ENCODE peak calls at places on chromosomes 13 and 19, in four cellular contexts. J is GM12878, T is K562, E is HepG2. P is an unnamed sample.
A peak's percentile ranks its signal among the peaks of the same experiment; 100 is the strongest.

GRCh38 chr13:19607523-19608078 is 25.9 kb upstream of the MPHOSPH8 start:
- DNase-seq in J (no peak), E (no peak), T (no peak), P (no peak)

GRCh38 chr19:55526216-55527196 is 10.4 kb downstream of the SBK2 start:
- DNase-seq in T (no peak), E (peak; percentile 31), J (no peak), P (peak; percentile 95)

GRCh38 chr13:23391752-23392151 is 41.8 kb downstream of the SACS start:
- DNase-seq in E (no peak), J (no peak), T (no peak), P (no peak)

GRCh38 chr19:55605207-55605636 is 225 bp upstream of the ZNF865 start:
- DNase-seq in E (peak; percentile 95), T (peak; percentile 88), J (peak; percentile 94), P (peak; percentile 99)

GRCh38 chr13:100434010-100434763 is 154.4 kb downstream of the GGACT start:
- DNase-seq in E (peak; percentile 20), T (no peak), J (peak; percentile 44), P (no peak)

GRCh38 chr19:4567584-4568071 is 8.1 kb upstream of the SEMA6B start:
- DNase-seq in E (peak; percentile 40), J (no peak), T (peak; percentile 86), P (no peak)

GRCh38 chr13:25916119-25916518 is 135.7 kb downstream of the SHISA2 start:
- DNase-seq in J (no peak), E (no peak), T (no peak), P (no peak)

GRCh38 chr13:27270594-27271520 is at the start of gene RASL11A:
- DNase-seq in T (peak; percentile 82), E (peak; percentile 70), J (no peak), P (peak; percentile 80)

GRCh38 chr19:1040476-1041271 is 767 bp downstream of the ABCA7 start:
- DNase-seq in T (peak; percentile 92), J (peak; percentile 84), E (peak; percentile 87), P (peak; percentile 95)

GRCh38 chr13:67229438-67230242 is 496 bp downstream of the PCDH9 start:
- DNase-seq in J (no peak), E (no peak), T (no peak), P (peak; percentile 13)

GRCh38 chr13:19959141-19959830 is 759 bp downstream of the ZMYM2 start:
- DNase-seq in T (peak; percentile 30), E (peak; percentile 27), J (no peak), P (peak; percentile 35)

GRCh38 chr19:16366433-16367268 is 42.0 kb downstream of the KLF2 start:
- DNase-seq in J (peak; percentile 69), E (no peak), T (no peak), P (no peak)

GRCh38 chr19:45496349-45496953 is 396 bp downstream of the RTN2 start:
- DNase-seq in T (peak; percentile 67), J (no peak), E (no peak), P (no peak)

GRCh38 chr13:25462301-25463125 is 90.7 kb downstream of the ATP8A2 start:
- DNase-seq in T (no peak), J (no peak), E (no peak), P (no peak)

DNA sequence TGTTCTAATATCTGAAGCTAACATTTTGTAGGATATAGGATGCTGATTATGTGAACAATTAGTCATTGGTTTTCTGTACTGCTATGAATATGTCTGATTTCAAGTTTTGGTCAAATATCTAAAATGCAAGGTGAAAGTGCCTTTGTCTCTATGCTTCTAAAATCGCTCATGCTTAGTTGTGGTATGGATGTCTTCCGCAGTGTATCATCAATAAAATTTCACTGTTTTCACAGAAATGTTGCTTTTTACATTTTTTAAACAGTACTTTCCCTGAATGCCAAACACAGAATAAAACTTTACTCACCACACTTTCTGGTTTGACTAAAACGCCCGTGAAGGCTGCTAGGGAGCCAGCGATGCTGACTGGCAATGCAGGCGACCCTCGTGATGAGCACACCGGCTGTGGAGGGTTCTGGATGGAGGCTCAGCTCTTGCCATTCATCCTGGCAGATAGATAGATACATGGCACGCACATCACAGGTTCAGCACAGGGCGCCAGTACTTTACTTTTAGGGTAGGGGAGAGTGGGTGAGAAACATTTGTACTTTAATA is 40.1 kb downstream of the SLC7A9 start:
- DNase-seq in J (no peak), E (no peak), T (no peak), P (no peak)
- TF ChIP-seq POLR2AphosphoS2 in J (no peak), E (no peak), T (no peak), P (no peak)

GRCh38 chr19:8629996-8630683 is at the start of gene NFILZ:
- DNase-seq in T (no peak), J (no peak), E (no peak), P (no peak)

GRCh38 chr19:8635422-8635821 is 5.0 kb downstream of the NFILZ start:
- DNase-seq in E (no peak), T (peak; percentile 3), J (no peak), P (no peak)

GRCh38 chr19:8629184-8629583 is 1.2 kb upstream of the NFILZ start:
- DNase-seq in J (no peak), T (no peak), E (no peak), P (no peak)

GRCh38 chr19:8630796-8631424 is 477 bp downstream of the NFILZ start:
- DNase-seq in J (no peak), T (no peak), E (no peak), P (no peak)

DNA sequence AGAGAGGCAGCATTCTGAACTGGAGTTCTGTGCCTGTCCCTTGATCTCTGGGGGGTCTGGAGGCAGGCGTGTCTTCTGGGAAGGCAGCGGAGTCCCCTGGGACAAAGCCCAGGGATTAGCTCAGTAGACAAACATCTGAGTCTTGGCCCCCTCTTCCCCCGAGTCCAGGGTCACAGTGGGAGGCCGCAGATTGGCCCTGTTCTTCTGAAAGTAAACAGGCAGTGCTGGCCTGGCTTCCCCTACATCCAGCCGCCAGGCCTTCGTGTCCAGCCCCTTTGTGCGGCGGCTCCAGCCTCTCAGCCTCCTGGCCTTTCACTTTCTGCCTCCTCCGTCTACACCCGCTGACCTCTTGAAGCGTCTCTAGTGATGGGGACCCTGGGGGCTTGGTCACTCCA is 989 bp downstream of the NFILZ start:
- DNase-seq in J (no peak), T (peak; percentile 4), E (peak; percentile 86), P (peak; percentile 95)
- TF ChIP-seq REST in J (no peak), T (no peak), E (no peak), P (no peak)

DNA sequence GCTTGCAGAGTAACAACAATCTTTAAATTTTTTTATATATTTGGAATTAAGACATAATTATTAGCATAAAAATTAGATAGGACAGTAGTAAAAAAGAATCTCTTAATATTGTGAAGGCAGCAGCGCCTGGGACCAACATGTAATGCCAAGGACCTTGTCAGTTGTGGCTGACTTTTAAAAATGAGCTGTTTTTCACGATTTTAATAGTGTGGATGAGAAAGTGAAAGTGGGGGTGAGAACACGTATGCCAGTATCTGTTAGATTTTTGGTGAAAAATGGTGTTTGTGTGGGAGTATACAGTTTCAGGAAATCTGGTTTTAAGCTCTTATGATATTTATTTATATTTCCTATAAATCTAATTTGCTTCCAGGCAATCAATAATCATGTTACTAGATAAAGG is 125.2 kb downstream of the LMO7 start:
- DNase-seq in E (no peak), T (no peak), J (peak; percentile 25), P (no peak)
- TF ChIP-seq POLR2AphosphoS2 in E (no peak), T (no peak), J (no peak), P (no peak)

DNA sequence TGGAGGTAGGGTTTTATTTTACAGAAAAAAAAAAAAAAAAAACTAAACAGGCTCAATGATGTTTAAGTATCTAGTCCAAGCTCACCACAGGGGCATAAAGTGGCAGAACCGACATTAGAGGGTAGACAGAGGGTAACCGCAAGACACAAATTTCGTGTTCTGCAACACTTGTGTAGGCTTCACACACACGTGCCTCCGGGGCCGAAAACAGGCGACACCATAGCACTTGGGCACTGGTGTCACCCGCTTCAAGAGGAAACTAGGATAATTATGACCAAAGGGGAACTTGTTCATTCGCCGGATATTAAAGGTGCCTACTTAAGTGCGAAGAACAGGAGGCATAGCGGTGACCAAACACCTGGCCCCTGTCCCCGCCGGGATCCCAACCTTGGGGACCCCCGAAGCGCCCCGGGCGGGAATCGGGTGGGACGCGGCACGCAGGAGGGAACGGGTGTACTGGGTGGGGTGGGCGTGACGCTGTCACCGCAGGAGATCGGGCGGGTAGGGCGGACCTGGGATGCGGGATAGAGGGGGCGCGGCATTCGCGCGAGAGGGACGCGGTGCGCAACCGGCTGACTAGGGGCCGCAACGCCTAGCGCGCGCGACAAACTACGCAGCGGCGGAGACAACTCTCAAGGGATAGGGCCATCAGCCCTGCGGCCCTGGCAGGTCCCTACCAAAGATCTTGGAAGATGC is 560 bp downstream of the MZT1 start:
- DNase-seq in E (peak; percentile 36), T (peak; percentile 51), J (no peak), P (peak; percentile 15)
- TF ChIP-seq REST in E (no peak), T (no peak), J (no peak), P (no peak)

GRCh38 chr19:33511346-33511745 is 10.2 kb downstream of the PEPD start:
- DNase-seq in E (no peak), J (no peak), T (no peak), P (no peak)
- TF ChIP-seq POLR2AphosphoS2 in E (no peak), J (no peak), T (no peak), P (no peak)

DNA sequence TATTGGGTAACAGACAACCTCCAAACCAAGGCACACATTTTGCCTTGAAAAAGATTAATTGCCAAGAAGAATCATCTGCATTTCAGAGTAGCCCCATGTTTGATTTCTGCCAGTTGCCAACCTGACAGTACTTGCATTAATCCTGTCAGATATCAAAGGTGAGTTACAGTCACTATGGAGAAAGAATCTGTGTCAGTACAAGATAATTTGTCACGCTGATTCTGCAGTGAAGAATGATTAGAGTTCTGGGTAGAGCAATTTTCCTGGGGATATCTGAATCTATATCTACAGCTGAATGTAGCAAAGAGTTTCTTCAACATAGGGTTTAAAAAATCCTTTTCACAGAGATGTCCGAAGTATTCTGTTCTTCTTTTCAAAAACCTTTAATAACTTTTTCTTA is 150.7 kb downstream of the AKAP11 start:
- DNase-seq in J (no peak), T (no peak), E (no peak), P (no peak)
- TF ChIP-seq REST in J (no peak), T (no peak), E (no peak), P (no peak)

GRCh38 chr19:40217921-40218890 is at the start of gene TTC9B:
- DNase-seq in J (no peak), E (no peak), T (peak; percentile 91), P (no peak)
- TF ChIP-seq POLR2AphosphoS2 in J (no peak), E (no peak), T (no peak), P (no peak)

GRCh38 chr19:47023448-47023794 is 3.8 kb downstream of the NPAS1 start:
- DNase-seq in T (no peak), J (no peak), E (no peak), P (no peak)
- TF ChIP-seq REST in T (no peak), J (no peak), E (no peak), P (no peak)

GRCh38 chr13:113605866-113606438 is 21.4 kb downstream of the TFDP1 start:
- DNase-seq in J (no peak), T (no peak), E (no peak), P (no peak)
- TF ChIP-seq POLR2AphosphoS2 in J (no peak), T (no peak), E (no peak), P (no peak)

P was measured in A549.